ENCODE peak calls at places on chromosomes 3 and 15, in four cellular contexts. One of them, this sample, is unnamed.

GRCh38 chr15:89768071-89768500 is 8.0 kb upstream of the MESP2 start:
- DNase-seq in HepG2: no peak
- DNase-seq in cardiac fibroblast: peak; percentile 57
- DNase-seq in colonic mucosa: peak; percentile 55
- DNase-seq in this sample: no peak

GRCh38 chr3:23094890-23095462 is 108.2 kb upstream of the UBE2E2 start:
- DNase-seq in HepG2: peak; percentile 28
- DNase-seq in cardiac fibroblast: peak; percentile 88
- DNase-seq in colonic mucosa: no peak
- DNase-seq in this sample: no peak

GRCh38 chr15:70062321-70062956 is 35.3 kb downstream of the TLE3 start:
- DNase-seq in cardiac fibroblast: peak; percentile 84
- DNase-seq in colonic mucosa: peak; percentile 83
- DNase-seq in HepG2: no peak
- DNase-seq in this sample: no peak

GRCh38 chr15:25738171-25738792 is 124.8 kb downstream of the ATP10A start:
- DNase-seq in colonic mucosa: no peak
- DNase-seq in cardiac fibroblast: peak; percentile 40
- DNase-seq in HepG2: no peak
- DNase-seq in this sample: no peak

GRCh38 chr3:185552358-185552877 is at the start of gene LIPH:
- DNase-seq in HepG2: no peak
- DNase-seq in cardiac fibroblast: peak; percentile 59
- DNase-seq in colonic mucosa: peak; percentile 78
- DNase-seq in this sample: no peak

GRCh38 chr15:59976480-59976879 is 27.6 kb upstream of the FOXB1 start:
- DNase-seq in colonic mucosa: no peak
- DNase-seq in HepG2: no peak
- DNase-seq in cardiac fibroblast: no peak
- DNase-seq in this sample: no peak

GRCh38 chr3:185063431-185063830 is 89.4 kb downstream of the C3orf70 start:
- DNase-seq in cardiac fibroblast: no peak
- DNase-seq in HepG2: no peak
- DNase-seq in colonic mucosa: no peak
- DNase-seq in this sample: no peak

GRCh38 chr3:4750306-4751056 is 228.8 kb upstream of the BHLHE40 start:
- DNase-seq in HepG2: peak; percentile 25
- DNase-seq in cardiac fibroblast: peak; percentile 46
- DNase-seq in colonic mucosa: no peak
- DNase-seq in this sample: no peak

GRCh38 chr3:162489853-162490252 is 993.2 kb downstream of the OTOL1 start:
- DNase-seq in HepG2: no peak
- DNase-seq in cardiac fibroblast: no peak
- DNase-seq in colonic mucosa: no peak
- DNase-seq in this sample: no peak

GRCh38 chr15:81106560-81106959 is 27.5 kb upstream of the CFAP161 start:
- DNase-seq in cardiac fibroblast: peak; percentile 90
- DNase-seq in colonic mucosa: peak; percentile 45
- DNase-seq in HepG2: peak; percentile 39
- DNase-seq in this sample: no peak

GRCh38 chr3:158539414-158540014 is 31.5 kb upstream of the MLF1 start:
- DNase-seq in colonic mucosa: peak; percentile 47
- DNase-seq in HepG2: peak; percentile 46
- DNase-seq in cardiac fibroblast: peak; percentile 71
- DNase-seq in this sample: no peak

GRCh38 chr3:11244131-11244677 is 28.0 kb upstream of the ATG7 start:
- DNase-seq in HepG2: no peak
- DNase-seq in colonic mucosa: no peak
- DNase-seq in cardiac fibroblast: peak; percentile 66
- DNase-seq in this sample: no peak

GRCh38 chr15:89809093-89809786 is 5.4 kb downstream of the ANPEP start:
- DNase-seq in cardiac fibroblast: peak; percentile 42
- DNase-seq in colonic mucosa: no peak
- DNase-seq in HepG2: peak; percentile 88
- DNase-seq in this sample: no peak

GRCh38 chr3:17156864-17157263 is 272.1 kb downstream of the PLCL2 start:
- DNase-seq in colonic mucosa: no peak
- DNase-seq in HepG2: no peak
- DNase-seq in cardiac fibroblast: no peak
- DNase-seq in this sample: no peak

GRCh38 chr3:185059766-185060165 is 93.1 kb downstream of the C3orf70 start:
- DNase-seq in HepG2: no peak
- DNase-seq in cardiac fibroblast: no peak
- DNase-seq in colonic mucosa: peak; percentile 18
- DNase-seq in this sample: no peak

GRCh38 chr15:41972341-41973237 is at the start of gene EHD4:
- DNase-seq in HepG2: peak; percentile 100
- DNase-seq in cardiac fibroblast: peak; percentile 99
- DNase-seq in colonic mucosa: peak; percentile 99
- DNase-seq in this sample: peak; percentile 98
- TF ChIP-seq CTCF in HepG2: peak; percentile 66
- TF ChIP-seq CTCF in cardiac fibroblast: peak; percentile 21
- TF ChIP-seq CTCF in colonic mucosa: no peak
- TF ChIP-seq CTCF in this sample: peak; percentile 25

GRCh38 chr3:122679085-122679466 is 1.6 kb upstream of the PARP14 start:
- DNase-seq in HepG2: peak; percentile 64
- DNase-seq in colonic mucosa: peak; percentile 88
- DNase-seq in cardiac fibroblast: peak; percentile 87
- DNase-seq in this sample: peak; percentile 76

GRCh38 chr3:122679467-122680291 is 960 bp upstream of the PARP14 start:
- DNase-seq in cardiac fibroblast: peak; percentile 28
- DNase-seq in HepG2: no peak
- DNase-seq in colonic mucosa: peak; percentile 53
- DNase-seq in this sample: no peak

GRCh38 chr3:122681294-122682015 is 816 bp downstream of the PARP14 start:
- DNase-seq in colonic mucosa: no peak
- DNase-seq in HepG2: no peak
- DNase-seq in cardiac fibroblast: peak; percentile 12
- DNase-seq in this sample: no peak

GRCh38 chr3:122682016-122682374 is 1.4 kb downstream of the PARP14 start:
- DNase-seq in colonic mucosa: no peak
- DNase-seq in cardiac fibroblast: no peak
- DNase-seq in HepG2: no peak
- DNase-seq in this sample: no peak

GRCh38 chr3:122680381-122681293 is at the start of gene PARP14:
- DNase-seq in colonic mucosa: peak; percentile 84
- DNase-seq in cardiac fibroblast: peak; percentile 72
- DNase-seq in HepG2: peak; percentile 55
- DNase-seq in this sample: no peak
- TF ChIP-seq CTCF in colonic mucosa: no peak
- TF ChIP-seq CTCF in cardiac fibroblast: peak; percentile 3
- TF ChIP-seq CTCF in HepG2: peak; percentile 22
- TF ChIP-seq CTCF in this sample: peak; percentile 11

DNA sequence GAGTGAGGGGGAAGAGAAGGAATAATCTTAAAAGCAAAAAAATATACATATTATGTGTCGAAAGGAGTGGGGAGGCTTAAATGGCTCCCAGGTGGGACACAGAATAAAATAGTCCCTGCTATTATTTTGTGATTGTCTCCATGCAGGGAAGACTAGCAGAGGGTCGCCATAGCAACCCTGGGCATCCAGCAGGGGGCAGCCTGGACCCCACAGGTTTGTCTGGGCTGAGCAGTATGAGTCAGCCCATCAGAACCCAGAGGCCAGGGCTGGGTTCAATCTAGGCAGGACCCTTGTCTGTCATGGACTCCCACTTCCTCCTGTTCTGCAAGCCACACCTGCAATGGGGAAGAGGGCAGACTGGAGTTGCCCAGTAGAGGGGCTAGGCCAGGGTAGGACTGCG is 17.6 kb upstream of the LINGO1 start:
- DNase-seq in colonic mucosa: no peak
- DNase-seq in cardiac fibroblast: peak; percentile 16
- DNase-seq in HepG2: peak; percentile 29
- DNase-seq in this sample: no peak
- TF ChIP-seq CTCF in colonic mucosa: no peak
- TF ChIP-seq CTCF in cardiac fibroblast: peak; percentile 32
- TF ChIP-seq CTCF in HepG2: peak; percentile 53
- TF ChIP-seq CTCF in this sample: no peak

GRCh38 chr3:47294392-47294791 is 11.6 kb downstream of the KLHL18 start:
- DNase-seq in colonic mucosa: no peak
- DNase-seq in cardiac fibroblast: no peak
- DNase-seq in HepG2: no peak
- DNase-seq in this sample: no peak
- TF ChIP-seq CTCF in colonic mucosa: no peak
- TF ChIP-seq CTCF in cardiac fibroblast: no peak
- TF ChIP-seq CTCF in HepG2: no peak
- TF ChIP-seq CTCF in this sample: no peak

This sample was measured in thoracic aorta.